ENCODE peak calls at places on chromosome 19, in four cellular contexts. R, N, S and G are unnamed samples.
A peak's percentile ranks its signal among the peaks of the same experiment; 100 is the strongest.

GRCh38 chr19:50330365-50331078 is 1.3 kb upstream of the KCNC3 start:
- DNase-seq in R (peak; percentile 92), N (no peak), S (no peak), G (peak; percentile 98)

GRCh38 chr19:1491849-1492170 is 829 bp downstream of the REEP6 start:
- DNase-seq in R (no peak), N (no peak), S (no peak), G (no peak)

GRCh38 chr19:13024126-13024957 is 29.1 kb downstream of the NFIX start:
- DNase-seq in R (no peak), N (peak; percentile 24), S (no peak), G (no peak)

GRCh38 chr19:56309511-56310185 is 5.0 kb downstream of the ZSCAN5A start:
- DNase-seq in R (peak; percentile 40), N (peak; percentile 21), S (no peak), G (peak; percentile 79)

GRCh38 chr19:13783565-13784500 is 9.6 kb downstream of the C19orf53 start:
- DNase-seq in R (no peak), N (no peak), S (no peak), G (no peak)

GRCh38 chr19:17406039-17406886 is 833 bp upstream of the BST2 start:
- DNase-seq in R (no peak), N (peak; percentile 82), S (no peak), G (no peak)

GRCh38 chr19:47228168-47228936 is 2.6 kb downstream of the BBC3 start:
- DNase-seq in R (peak; percentile 72), N (no peak), S (no peak), G (peak; percentile 85)

GRCh38 chr19:52809801-52810200 is 11.6 kb downstream of the ZNF28 start:
- DNase-seq in R (peak; percentile 16), N (no peak), S (no peak), G (no peak)

GRCh38 chr19:13277104-13277809 is 127.0 kb downstream of the IER2 start:
- DNase-seq in R (peak; percentile 76), N (peak; percentile 67), S (no peak), G (peak; percentile 64)

GRCh38 chr19:8257052-8257443 is 47.9 kb downstream of the CERS4 start:
- DNase-seq in R (no peak), N (peak; percentile 43), S (no peak), G (no peak)

GRCh38 chr19:10419646-10420443 is 493 bp upstream of the PDE4A start:
- DNase-seq in R (peak; percentile 84), N (peak; percentile 85), S (peak; percentile 43), G (peak; percentile 90)

GRCh38 chr19:38134538-38135149 is 89.4 kb downstream of the DPF1 start:
- DNase-seq in R (peak; percentile 58), N (peak; percentile 39), S (no peak), G (peak; percentile 57)

GRCh38 chr19:4369888-4370260 is 26.5 kb downstream of the MPND start:
- DNase-seq in R (peak; percentile 77), N (peak; percentile 41), S (no peak), G (peak; percentile 82)

GRCh38 chr19:44557933-44558332 is 28.5 kb upstream of the CEACAM20 start:
- DNase-seq in R (no peak), N (no peak), S (no peak), G (no peak)

GRCh38 chr19:36009220-36009619 is 607 bp upstream of the SYNE4 start:
- DNase-seq in R (peak; percentile 83), N (peak; percentile 47), S (no peak), G (peak; percentile 82)

GRCh38 chr19:54388001-54388802 is 23.5 kb upstream of the LAIR1 start:
- DNase-seq in R (peak; percentile 43), N (no peak), S (no peak), G (no peak)